ENCODE peak calls at places on chromosomes 4 and X, in ten cellular contexts. One of them, this sample, is unnamed.

GRCh38 chrX:96563663-96564062 is 121.0 kb upstream of the DIAPH2 start:
- DNase-seq in GM12878: no peak
- DNase-seq in spleen: no peak
- DNase-seq in endothelial cell of umbilical vein: no peak
- DNase-seq in heart left ventricle: no peak
- DNase-seq in Peyer's patch: no peak
- DNase-seq in ovary: peak; percentile 25
- DNase-seq in body of pancreas: peak; percentile 4
- DNase-seq in upper lobe of left lung: no peak
- DNase-seq in right lobe of liver: no peak
- DNase-seq in this sample: no peak

GRCh38 chr4:91958651-91959050 is 345.1 kb upstream of the GRID2 start:
- DNase-seq in GM12878: no peak
- DNase-seq in spleen: no peak
- DNase-seq in endothelial cell of umbilical vein: no peak
- DNase-seq in heart left ventricle: no peak
- DNase-seq in Peyer's patch: no peak
- DNase-seq in ovary: no peak
- DNase-seq in body of pancreas: no peak
- DNase-seq in upper lobe of left lung: no peak
- DNase-seq in right lobe of liver: no peak
- DNase-seq in this sample: no peak

GRCh38 chr4:76990288-76991080 is 40.9 kb downstream of the SEPTIN11 start:
- DNase-seq in GM12878: no peak
- DNase-seq in spleen: no peak
- DNase-seq in endothelial cell of umbilical vein: no peak
- DNase-seq in heart left ventricle: no peak
- DNase-seq in Peyer's patch: no peak
- DNase-seq in ovary: no peak
- DNase-seq in body of pancreas: no peak
- DNase-seq in upper lobe of left lung: peak; percentile 27
- DNase-seq in right lobe of liver: no peak
- DNase-seq in this sample: no peak

GRCh38 chrX:56764153-56764974 is 35.3 kb downstream of the NBDY start:
- DNase-seq in GM12878: peak; percentile 99
- DNase-seq in spleen: peak; percentile 92
- DNase-seq in endothelial cell of umbilical vein: peak; percentile 64
- DNase-seq in heart left ventricle: peak; percentile 42
- DNase-seq in Peyer's patch: peak; percentile 77
- DNase-seq in ovary: peak; percentile 86
- DNase-seq in body of pancreas: peak; percentile 51
- DNase-seq in upper lobe of left lung: peak; percentile 37
- DNase-seq in right lobe of liver: peak; percentile 66
- DNase-seq in this sample: peak; percentile 93

GRCh38 chrX:150899191-150899757 is 806 bp upstream of the CD99L2 start:
- DNase-seq in GM12878: no peak
- DNase-seq in spleen: peak; percentile 90
- DNase-seq in endothelial cell of umbilical vein: peak; percentile 22
- DNase-seq in heart left ventricle: peak; percentile 16
- DNase-seq in Peyer's patch: peak; percentile 59
- DNase-seq in ovary: peak; percentile 24
- DNase-seq in body of pancreas: peak; percentile 42
- DNase-seq in upper lobe of left lung: peak; percentile 82
- DNase-seq in right lobe of liver: peak; percentile 52
- DNase-seq in this sample: peak; percentile 85

GRCh38 chrX:153736871-153737441 is 12.3 kb downstream of the ABCD1 start:
- DNase-seq in GM12878: no peak
- DNase-seq in spleen: peak; percentile 54
- DNase-seq in endothelial cell of umbilical vein: no peak
- DNase-seq in heart left ventricle: no peak
- DNase-seq in Peyer's patch: no peak
- DNase-seq in ovary: no peak
- DNase-seq in body of pancreas: no peak
- DNase-seq in upper lobe of left lung: no peak
- DNase-seq in right lobe of liver: no peak
- DNase-seq in this sample: no peak

GRCh38 chrX:84363674-84364073 is 138.6 kb downstream of the HDX start:
- DNase-seq in GM12878: no peak
- DNase-seq in spleen: no peak
- DNase-seq in endothelial cell of umbilical vein: peak; percentile 28
- DNase-seq in heart left ventricle: no peak
- DNase-seq in Peyer's patch: no peak
- DNase-seq in ovary: no peak
- DNase-seq in body of pancreas: no peak
- DNase-seq in upper lobe of left lung: no peak
- DNase-seq in right lobe of liver: no peak
- DNase-seq in this sample: no peak

GRCh38 chr4:39657465-39657864 is 18.8 kb upstream of the SMIM14 start:
- DNase-seq in GM12878: peak; percentile 67
- DNase-seq in spleen: no peak
- DNase-seq in endothelial cell of umbilical vein: no peak
- DNase-seq in heart left ventricle: no peak
- DNase-seq in Peyer's patch: no peak
- DNase-seq in ovary: no peak
- DNase-seq in body of pancreas: no peak
- DNase-seq in upper lobe of left lung: no peak
- DNase-seq in right lobe of liver: no peak
- DNase-seq in this sample: no peak

GRCh38 chr4:1309261-1310010 is 19.7 kb downstream of the MAEA start:
- DNase-seq in GM12878: peak; percentile 28
- DNase-seq in spleen: peak; percentile 93
- DNase-seq in endothelial cell of umbilical vein: peak; percentile 82
- DNase-seq in heart left ventricle: peak; percentile 90
- DNase-seq in Peyer's patch: peak; percentile 69
- DNase-seq in ovary: peak; percentile 93
- DNase-seq in body of pancreas: peak; percentile 81
- DNase-seq in upper lobe of left lung: peak; percentile 91
- DNase-seq in right lobe of liver: peak; percentile 83
- DNase-seq in this sample: peak; percentile 84

GRCh38 chrX:129984196-129984962 is 1.9 kb downstream of the BCORL1 start:
- DNase-seq in GM12878: no peak
- DNase-seq in spleen: peak; percentile 89
- DNase-seq in endothelial cell of umbilical vein: no peak
- DNase-seq in heart left ventricle: peak; percentile 12
- DNase-seq in Peyer's patch: peak; percentile 30
- DNase-seq in ovary: peak; percentile 27
- DNase-seq in body of pancreas: peak; percentile 16
- DNase-seq in upper lobe of left lung: peak; percentile 89
- DNase-seq in right lobe of liver: peak; percentile 55
- DNase-seq in this sample: no peak

GRCh38 chrX:11665144-11666040 is at the start of gene ARHGAP6:
- DNase-seq in GM12878: no peak
- DNase-seq in spleen: no peak
- DNase-seq in endothelial cell of umbilical vein: peak; percentile 6
- DNase-seq in heart left ventricle: peak; percentile 28
- DNase-seq in Peyer's patch: no peak
- DNase-seq in ovary: peak; percentile 59
- DNase-seq in body of pancreas: peak; percentile 5
- DNase-seq in upper lobe of left lung: peak; percentile 85
- DNase-seq in right lobe of liver: peak; percentile 22
- DNase-seq in this sample: peak; percentile 24

GRCh38 chr4:70734971-70735370 is 13.2 kb downstream of the RUFY3 start:
- DNase-seq in GM12878: no peak
- DNase-seq in spleen: no peak
- DNase-seq in endothelial cell of umbilical vein: no peak
- DNase-seq in heart left ventricle: no peak
- DNase-seq in Peyer's patch: no peak
- DNase-seq in ovary: no peak
- DNase-seq in body of pancreas: no peak
- DNase-seq in upper lobe of left lung: no peak
- DNase-seq in right lobe of liver: no peak
- DNase-seq in this sample: no peak

GRCh38 chr4:70737006-70737405 is 15.2 kb downstream of the RUFY3 start:
- DNase-seq in GM12878: no peak
- DNase-seq in spleen: no peak
- DNase-seq in endothelial cell of umbilical vein: no peak
- DNase-seq in heart left ventricle: no peak
- DNase-seq in Peyer's patch: no peak
- DNase-seq in ovary: no peak
- DNase-seq in body of pancreas: no peak
- DNase-seq in upper lobe of left lung: no peak
- DNase-seq in right lobe of liver: no peak
- DNase-seq in this sample: no peak

GRCh38 chr4:70734168-70734954 is 12.6 kb downstream of the RUFY3 start:
- DNase-seq in GM12878: peak; percentile 74
- DNase-seq in spleen: no peak
- DNase-seq in endothelial cell of umbilical vein: peak; percentile 84
- DNase-seq in heart left ventricle: no peak
- DNase-seq in Peyer's patch: peak; percentile 52
- DNase-seq in ovary: no peak
- DNase-seq in body of pancreas: peak; percentile 33
- DNase-seq in upper lobe of left lung: no peak
- DNase-seq in right lobe of liver: no peak
- DNase-seq in this sample: no peak

GRCh38 chr4:70739496-70740337 is 18.0 kb downstream of the RUFY3 start:
- DNase-seq in GM12878: no peak
- DNase-seq in spleen: no peak
- DNase-seq in endothelial cell of umbilical vein: no peak
- DNase-seq in heart left ventricle: no peak
- DNase-seq in Peyer's patch: no peak
- DNase-seq in ovary: no peak
- DNase-seq in body of pancreas: no peak
- DNase-seq in upper lobe of left lung: no peak
- DNase-seq in right lobe of liver: no peak
- DNase-seq in this sample: no peak

GRCh38 chr4:70737409-70737808 is 15.6 kb downstream of the RUFY3 start:
- DNase-seq in GM12878: no peak
- DNase-seq in spleen: no peak
- DNase-seq in endothelial cell of umbilical vein: no peak
- DNase-seq in heart left ventricle: no peak
- DNase-seq in Peyer's patch: no peak
- DNase-seq in ovary: no peak
- DNase-seq in body of pancreas: no peak
- DNase-seq in upper lobe of left lung: no peak
- DNase-seq in right lobe of liver: no peak
- DNase-seq in this sample: no peak
- TF ChIP-seq CTCF in GM12878: peak; percentile 7
- TF ChIP-seq CTCF in spleen: no peak
- TF ChIP-seq CTCF in endothelial cell of umbilical vein: no peak
- TF ChIP-seq CTCF in heart left ventricle: no peak
- TF ChIP-seq CTCF in Peyer's patch: no peak
- TF ChIP-seq CTCF in ovary: no peak
- TF ChIP-seq CTCF in body of pancreas: no peak
- TF ChIP-seq CTCF in upper lobe of left lung: no peak
- TF ChIP-seq CTCF in right lobe of liver: no peak
- TF ChIP-seq CTCF in this sample: no peak

GRCh38 chrX:49879656-49880277 is 483 bp downstream of the USP27X start:
- DNase-seq in GM12878: no peak
- DNase-seq in spleen: no peak
- DNase-seq in endothelial cell of umbilical vein: peak; percentile 2
- DNase-seq in heart left ventricle: no peak
- DNase-seq in Peyer's patch: no peak
- DNase-seq in ovary: no peak
- DNase-seq in body of pancreas: no peak
- DNase-seq in upper lobe of left lung: no peak
- DNase-seq in right lobe of liver: no peak
- DNase-seq in this sample: no peak

GRCh38 chrX:49877397-49878101 is 1.7 kb upstream of the USP27X start:
- DNase-seq in GM12878: no peak
- DNase-seq in spleen: no peak
- DNase-seq in endothelial cell of umbilical vein: no peak
- DNase-seq in heart left ventricle: no peak
- DNase-seq in Peyer's patch: no peak
- DNase-seq in ovary: no peak
- DNase-seq in body of pancreas: peak; percentile 28
- DNase-seq in upper lobe of left lung: no peak
- DNase-seq in right lobe of liver: peak; percentile 35
- DNase-seq in this sample: no peak

GRCh38 chrX:49878128-49878833 is 1.0 kb upstream of the USP27X start:
- DNase-seq in GM12878: no peak
- DNase-seq in spleen: peak; percentile 81
- DNase-seq in endothelial cell of umbilical vein: no peak
- DNase-seq in heart left ventricle: no peak
- DNase-seq in Peyer's patch: no peak
- DNase-seq in ovary: peak; percentile 27
- DNase-seq in body of pancreas: no peak
- DNase-seq in upper lobe of left lung: no peak
- DNase-seq in right lobe of liver: no peak
- DNase-seq in this sample: no peak

GRCh38 chrX:49878834-49879655 is at the start of gene USP27X:
- DNase-seq in GM12878: peak; percentile 27
- DNase-seq in spleen: peak; percentile 95
- DNase-seq in endothelial cell of umbilical vein: peak; percentile 77
- DNase-seq in heart left ventricle: peak; percentile 74
- DNase-seq in Peyer's patch: peak; percentile 74
- DNase-seq in ovary: peak; percentile 80
- DNase-seq in body of pancreas: peak; percentile 81
- DNase-seq in upper lobe of left lung: peak; percentile 93
- DNase-seq in right lobe of liver: peak; percentile 81
- DNase-seq in this sample: peak; percentile 58

GRCh38 chrX:49880668-49881067 is 1.4 kb downstream of the USP27X start:
- DNase-seq in GM12878: no peak
- DNase-seq in spleen: no peak
- DNase-seq in endothelial cell of umbilical vein: no peak
- DNase-seq in heart left ventricle: no peak
- DNase-seq in Peyer's patch: no peak
- DNase-seq in ovary: no peak
- DNase-seq in body of pancreas: no peak
- DNase-seq in upper lobe of left lung: no peak
- DNase-seq in right lobe of liver: no peak
- DNase-seq in this sample: no peak
- H3K4me3 ChIP-seq in GM12878: peak overlapping the region; percentile 55
- H3K4me3 ChIP-seq in spleen: no peak overlapping the region
- H3K4me3 ChIP-seq in endothelial cell of umbilical vein: no peak overlapping the region
- H3K4me3 ChIP-seq in heart left ventricle: no peak overlapping the region
- H3K4me3 ChIP-seq in Peyer's patch: no peak overlapping the region
- H3K4me3 ChIP-seq in ovary: no peak overlapping the region
- H3K4me3 ChIP-seq in body of pancreas: no peak overlapping the region
- H3K4me3 ChIP-seq in upper lobe of left lung: no peak overlapping the region
- H3K4me3 ChIP-seq in right lobe of liver: no peak overlapping the region
- H3K4me3 ChIP-seq in this sample: no peak overlapping the region

GRCh38 chrX:47723689-47724088 is 64.7 kb upstream of the UXT start:
- DNase-seq in GM12878: no peak
- DNase-seq in spleen: peak; percentile 48
- DNase-seq in endothelial cell of umbilical vein: no peak
- DNase-seq in heart left ventricle: no peak
- DNase-seq in Peyer's patch: no peak
- DNase-seq in ovary: no peak
- DNase-seq in body of pancreas: peak; percentile 3
- DNase-seq in upper lobe of left lung: no peak
- DNase-seq in right lobe of liver: no peak
- DNase-seq in this sample: no peak
- TF ChIP-seq POLR2A in GM12878: no peak
- TF ChIP-seq POLR2A in spleen: no peak
- TF ChIP-seq POLR2A in endothelial cell of umbilical vein: no peak
- TF ChIP-seq POLR2A in heart left ventricle: no peak
- TF ChIP-seq POLR2A in Peyer's patch: no peak
- TF ChIP-seq POLR2A in ovary: no peak
- TF ChIP-seq POLR2A in body of pancreas: no peak
- TF ChIP-seq POLR2A in upper lobe of left lung: no peak
- TF ChIP-seq POLR2A in right lobe of liver: no peak
- TF ChIP-seq POLR2A in this sample: no peak

DNA sequence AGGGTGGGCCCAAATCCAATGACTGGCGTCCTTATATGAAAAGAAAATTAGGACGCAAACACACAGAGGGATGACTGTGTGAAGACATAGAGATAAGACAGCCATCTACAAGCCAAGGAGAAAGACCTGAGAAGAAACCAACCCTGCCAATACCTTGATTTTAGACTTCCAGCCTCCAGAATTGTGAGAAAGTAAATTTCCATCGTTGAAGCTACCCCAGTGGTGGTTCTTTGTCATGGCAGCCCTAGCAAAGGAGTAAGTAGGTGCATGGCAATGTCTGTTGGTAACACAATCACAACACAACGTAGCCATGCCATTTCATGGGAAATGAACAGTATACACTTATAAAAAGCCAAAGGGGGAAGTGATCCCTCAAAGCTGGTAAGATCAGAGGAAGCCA is 25.3 kb downstream of the SMIM20 start:
- DNase-seq in GM12878: no peak
- DNase-seq in spleen: no peak
- DNase-seq in endothelial cell of umbilical vein: no peak
- DNase-seq in heart left ventricle: no peak
- DNase-seq in Peyer's patch: no peak
- DNase-seq in ovary: no peak
- DNase-seq in body of pancreas: no peak
- DNase-seq in upper lobe of left lung: no peak
- DNase-seq in right lobe of liver: no peak
- DNase-seq in this sample: no peak
- TF ChIP-seq CTCF in GM12878: peak; percentile 9
- TF ChIP-seq CTCF in spleen: no peak
- TF ChIP-seq CTCF in endothelial cell of umbilical vein: no peak
- TF ChIP-seq CTCF in heart left ventricle: no peak
- TF ChIP-seq CTCF in Peyer's patch: no peak
- TF ChIP-seq CTCF in ovary: no peak
- TF ChIP-seq CTCF in body of pancreas: no peak
- TF ChIP-seq CTCF in upper lobe of left lung: no peak
- TF ChIP-seq CTCF in right lobe of liver: no peak
- TF ChIP-seq CTCF in this sample: no peak